ENCODE peak calls at places on chromosome 1, in seven cellular contexts. V, H, P, D, U, E and L are unnamed samples.
A peak's percentile ranks its signal among the peaks of the same experiment; 100 is the strongest.

GRCh38 chr1:230542054-230542453 is 100.2 kb upstream of the COG2 start:
- DNase-seq in U (no peak), E (no peak), H (no peak), D (peak; percentile 45), V (no peak), P (no peak), L (no peak)

GRCh38 chr1:85085417-85085816 is 37.1 kb upstream of the MCOLN3 start:
- DNase-seq in V (no peak), D (no peak), H (no peak), E (no peak), P (no peak), U (no peak), L (no peak)

GRCh38 chr1:215567491-215568286 is 585 bp downstream of the KCTD3 start:
- DNase-seq in E (peak; percentile 58), H (peak; percentile 54), P (peak; percentile 46), V (peak; percentile 80), U (peak; percentile 78), D (peak; percentile 74), L (peak; percentile 43)

GRCh38 chr1:154179951-154180687 is 11.8 kb downstream of the TPM3 start:
- DNase-seq in V (peak; percentile 78), U (no peak), H (no peak), D (no peak), P (no peak), E (no peak), L (no peak)

GRCh38 chr1:240284656-240285427 is 193.2 kb downstream of the FMN2 start:
- DNase-seq in U (no peak), E (no peak), P (no peak), V (no peak), H (no peak), D (no peak), L (no peak)

GRCh38 chr1:2290595-2291510 is 62.7 kb downstream of the SKI start:
- DNase-seq in D (peak; percentile 83), P (peak; percentile 98), U (no peak), V (no peak), E (no peak), H (no peak), L (peak; percentile 53)

GRCh38 chr1:31576201-31576669 is at the start of gene TINAGL1:
- DNase-seq in D (peak; percentile 32), E (no peak), H (peak; percentile 88), P (no peak), U (peak; percentile 83), V (peak; percentile 79), L (peak; percentile 71)

GRCh38 chr1:206511362-206512064 is 4.2 kb downstream of the RASSF5 start:
- DNase-seq in E (no peak), H (no peak), V (peak; percentile 37), P (no peak), D (no peak), U (no peak), L (no peak)

GRCh38 chr1:114328505-114328904 is 174.8 kb upstream of the SYT6 start:
- DNase-seq in D (no peak), P (no peak), E (no peak), V (no peak), U (no peak), H (no peak), L (no peak)

GRCh38 chr1:67110352-67110751 is 24.4 kb downstream of the C1orf141 start:
- DNase-seq in P (no peak), V (no peak), E (no peak), D (no peak), H (no peak), U (no peak), L (no peak)

GRCh38 chr1:70948618-70949017 is 99.0 kb downstream of the PTGER3 start:
- DNase-seq in V (no peak), P (no peak), H (no peak), E (no peak), U (no peak), D (no peak), L (peak; percentile 10)

GRCh38 chr1:155062702-155063411 is 683 bp upstream of the EFNA4 start:
- DNase-seq in U (peak; percentile 99), H (peak; percentile 87), D (peak; percentile 69), E (peak; percentile 73), P (peak; percentile 33), V (peak; percentile 82), L (peak; percentile 32)

GRCh38 chr1:150981805-150982712 is at the start of gene ANXA9:
- DNase-seq in E (no peak), H (no peak), U (peak; percentile 66), P (no peak), V (no peak), D (peak; percentile 30), L (no peak)

GRCh38 chr1:9473032-9473792 is 66.1 kb upstream of the SLC25A33 start:
- DNase-seq in V (peak; percentile 85), P (peak; percentile 95), U (no peak), D (peak; percentile 93), E (no peak), H (peak; percentile 53), L (peak; percentile 90)

GRCh38 chr1:8423134-8423701 is 105.3 kb downstream of the SLC45A1 start:
- DNase-seq in P (no peak), V (peak; percentile 49), U (peak; percentile 65), E (no peak), D (peak; percentile 53), H (no peak), L (no peak)

GRCh38 chr1:227947678-227948492 is at the start of gene WNT9A:
- DNase-seq in P (peak; percentile 49), H (no peak), E (peak; percentile 83), V (peak; percentile 71), U (peak; percentile 78), D (peak; percentile 38), L (peak; percentile 46)

GRCh38 chr1:92953491-92953890 is 7.8 kb downstream of the DIPK1A start:
- DNase-seq in H (no peak), U (no peak), D (no peak), P (no peak), V (no peak), E (no peak), L (no peak)

GRCh38 chr1:179812501-179813292 is 64.9 kb downstream of the TOR1AIP2 start:
- DNase-seq in E (no peak), U (no peak), H (no peak), V (no peak), D (no peak), P (peak; percentile 19), L (no peak)

GRCh38 chr1:113617438-113618141 is 141.7 kb downstream of the PHTF1 start:
- DNase-seq in V (no peak), P (peak; percentile 36), D (no peak), U (no peak), H (no peak), E (no peak), L (no peak)

GRCh38 chr1:86388777-86389176 is 7.3 kb downstream of the ODF2L start:
- DNase-seq in H (no peak), P (no peak), D (no peak), E (no peak), U (no peak), V (no peak), L (peak; percentile 2)

GRCh38 chr1:88062650-88063153 is 621.4 kb upstream of the PKN2 start:
- DNase-seq in V (no peak), D (no peak), E (no peak), U (no peak), H (no peak), P (no peak), L (no peak)

GRCh38 chr1:53562256-53562982 is 103.2 kb downstream of the DMRTB1 start:
- DNase-seq in H (no peak), P (peak; percentile 30), V (no peak), D (no peak), U (no peak), E (no peak), L (no peak)

GRCh38 chr1:42177551-42177981 is 13.0 kb upstream of the GUCA2A start:
- DNase-seq in V (no peak), H (no peak), U (no peak), D (peak; percentile 85), E (no peak), P (peak; percentile 89), L (no peak)

GRCh38 chr1:113103048-113103447 is 30.1 kb downstream of the LRIG2 start:
- DNase-seq in U (no peak), E (no peak), H (no peak), P (no peak), D (no peak), V (no peak), L (peak; percentile 56)

GRCh38 chr1:201222125-201222524 is 31.5 kb downstream of the IGFN1 start:
- DNase-seq in V (no peak), U (peak; percentile 24), H (no peak), P (no peak), E (no peak), D (no peak), L (no peak)
- H2BK5ac ChIP-seq in V (no peak overlapping the region), U (no peak overlapping the region), H (no peak overlapping the region), P (no peak overlapping the region), E (no peak overlapping the region), D (no peak overlapping the region), L (no peak overlapping the region)

GRCh38 chr1:117608213-117608612 is 2.4 kb downstream of the TENT5C start:
- DNase-seq in H (no peak), D (no peak), E (no peak), P (no peak), U (no peak), V (no peak), L (no peak)

GRCh38 chr1:117611121-117611601 is 5.3 kb downstream of the TENT5C start:
- DNase-seq in D (peak; percentile 44), P (no peak), V (no peak), U (no peak), E (no peak), H (peak; percentile 5), L (no peak)

GRCh38 chr1:117608758-117609157 is 2.9 kb downstream of the TENT5C start:
- DNase-seq in E (no peak), U (no peak), P (no peak), D (no peak), H (no peak), V (no peak), L (no peak)

GRCh38 chr1:117609471-117609911 is 3.6 kb downstream of the TENT5C start:
- DNase-seq in P (peak; percentile 41), V (no peak), D (peak; percentile 51), U (no peak), H (no peak), E (no peak), L (no peak)

GRCh38 chr1:117610036-117610435 is 4.2 kb downstream of the TENT5C start:
- DNase-seq in E (no peak), H (no peak), D (no peak), P (no peak), V (no peak), U (no peak), L (no peak)
- H3K9ac ChIP-seq in E (no peak overlapping the region), H (no peak overlapping the region), D (no peak overlapping the region), P (no peak overlapping the region), V (no peak overlapping the region), U (no peak overlapping the region), L (no peak overlapping the region)

DNA sequence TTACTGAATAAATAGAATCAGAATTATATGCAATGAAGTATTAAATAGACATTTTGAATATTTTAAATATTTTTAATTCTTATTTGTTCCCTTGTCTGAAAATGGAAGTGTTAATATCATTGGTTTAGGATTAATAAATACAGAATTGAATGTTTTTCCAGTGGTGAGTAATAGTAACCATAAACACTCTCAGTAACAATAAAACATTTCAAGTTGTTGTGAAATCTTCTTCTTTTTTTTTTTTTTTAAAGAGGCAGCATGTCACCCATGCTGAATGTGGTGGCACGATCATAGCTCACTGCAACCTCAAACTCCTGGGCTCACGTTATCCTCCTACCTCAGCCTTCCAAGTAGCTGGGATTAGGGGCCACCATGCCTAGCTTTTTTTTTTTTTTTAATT is 86.2 kb upstream of the ZBTB18 start:
- DNase-seq in E (no peak), U (peak; percentile 10), V (no peak), D (peak; percentile 25), H (no peak), P (peak; percentile 10), L (no peak)
- H2BK5ac ChIP-seq in E (no peak overlapping the region), U (no peak overlapping the region), V (no peak overlapping the region), D (no peak overlapping the region), H (no peak overlapping the region), P (no peak overlapping the region), L (no peak overlapping the region)

GRCh38 chr1:116825400-116825734 is 71.1 kb downstream of the CD2 start:
- DNase-seq in H (no peak), V (no peak), U (no peak), E (no peak), P (no peak), D (peak; percentile 12), L (no peak)
- H3K9ac ChIP-seq in H (no peak overlapping the region), V (peak overlapping the region; percentile 24), U (no peak overlapping the region), E (no peak overlapping the region), P (no peak overlapping the region), D (no peak overlapping the region), L (no peak overlapping the region)